ENCODE peak calls at places on chromosome 15, in four cellular contexts. O, Y, W and D are unnamed samples.

GRCh38 chr15:85316244-85316934 is 64.0 kb upstream of the AKAP13 start:
- DNase-seq in W (peak), Y (no peak), O (peak), D (peak)

GRCh38 chr15:68994149-68994548 is 20.3 kb upstream of the NOX5 start:
- DNase-seq in Y (no peak), W (no peak), O (no peak), D (no peak)

GRCh38 chr15:39939487-39940452 is 5.9 kb downstream of the EIF2AK4 start:
- DNase-seq in Y (no peak), W (no peak), O (no peak), D (no peak)

GRCh38 chr15:72382146-72382545 is 6.3 kb upstream of the HEXA start:
- DNase-seq in Y (no peak), O (peak), W (peak), D (peak)

GRCh38 chr15:57640935-57641682 is 49.4 kb downstream of the MYZAP start:
- DNase-seq in W (peak), Y (peak), O (peak), D (peak)

GRCh38 chr15:64521726-64522164 is 61.4 kb downstream of the ZNF609 start:
- DNase-seq in O (peak), W (peak), Y (no peak), D (peak)

GRCh38 chr15:63244976-63245645 is 32.3 kb upstream of the APH1B start:
- DNase-seq in O (no peak), Y (peak), W (no peak), D (no peak)

GRCh38 chr15:81097893-81098280 is 36.2 kb upstream of the CFAP161 start:
- DNase-seq in O (no peak), W (no peak), Y (no peak), D (no peak)

GRCh38 chr15:61479601-61480000 is 250.5 kb upstream of the RORA start:
- DNase-seq in Y (no peak), W (no peak), O (no peak), D (no peak)

GRCh38 chr15:45386420-45386819 is 8.1 kb upstream of the GATM start:
- DNase-seq in Y (no peak), O (peak), W (no peak), D (no peak)

GRCh38 chr15:90902656-90902995 is 476 bp upstream of the MAN2A2 start:
- DNase-seq in Y (no peak), W (no peak), O (no peak), D (no peak)

GRCh38 chr15:34976073-34976472 is 6.5 kb upstream of the AQR start:
- DNase-seq in Y (no peak), O (no peak), W (no peak), D (no peak)

GRCh38 chr15:56774356-56774755 is 41.0 kb upstream of the ZNF280D start:
- DNase-seq in W (no peak), O (no peak), Y (no peak), D (peak)

GRCh38 chr15:46892621-46893160 is 824.6 kb upstream of the SEMA6D start:
- DNase-seq in O (no peak), Y (no peak), W (no peak), D (no peak)

GRCh38 chr15:39804026-39804425 is 21.4 kb upstream of the FSIP1 start:
- DNase-seq in Y (no peak), O (peak), W (peak), D (peak)

GRCh38 chr15:60971719-60972118 is 257.4 kb downstream of the RORA start:
- DNase-seq in O (no peak), Y (no peak), W (no peak), D (no peak)

GRCh38 chr15:31296304-31297220 is 30.1 kb upstream of the KLF13 start:
- DNase-seq in W (peak), Y (peak), O (peak), D (no peak)

GRCh38 chr15:33608714-33609113 is 297.9 kb downstream of the RYR3 start:
- DNase-seq in Y (no peak), W (peak), O (peak), D (no peak)

GRCh38 chr15:83300826-83301225 is 16.4 kb upstream of the BNC1 start:
- DNase-seq in W (no peak), Y (no peak), O (no peak), D (no peak)

GRCh38 chr15:85725019-85725418 is 69.7 kb downstream of the KLHL25 start:
- DNase-seq in W (no peak), O (no peak), Y (no peak), D (no peak)

GRCh38 chr15:51757463-51757862 is 6.1 kb downstream of the TMOD2 start:
- DNase-seq in W (no peak), Y (no peak), O (no peak), D (no peak)

GRCh38 chr15:57751177-57751800 is 44.8 kb downstream of the POLR2M start:
- DNase-seq in O (peak), W (peak), Y (peak), D (peak)

GRCh38 chr15:25060472-25060803 is 105.7 kb downstream of the SNRPN start:
- DNase-seq in O (no peak), W (no peak), Y (no peak), D (no peak)

GRCh38 chr15:29698030-29698701 is 124.1 kb downstream of the TJP1 start:
- DNase-seq in O (peak), Y (peak), W (peak), D (no peak)

GRCh38 chr15:36856339-36856973 is 243.9 kb downstream of the MEIS2 start:
- DNase-seq in Y (no peak), O (no peak), W (no peak), D (no peak)

DNA sequence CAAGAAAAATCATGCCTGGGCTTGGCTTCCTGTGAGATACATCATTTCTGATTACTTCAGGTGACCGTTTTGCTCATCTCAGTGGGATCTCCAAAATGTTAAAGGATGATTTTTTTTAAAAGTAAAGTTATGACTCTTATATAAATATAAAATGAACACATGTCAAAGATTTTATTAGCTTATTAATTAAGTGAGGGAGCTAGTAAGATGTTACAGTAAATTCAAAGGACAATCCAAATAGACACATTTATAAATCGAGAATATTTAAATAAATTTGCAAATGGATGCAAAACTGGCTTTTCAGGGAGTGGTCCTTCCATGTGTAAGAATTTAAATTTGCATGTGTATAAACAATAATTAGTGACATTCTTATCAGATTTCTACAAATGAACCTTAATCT is 87.0 kb downstream of the IQCH start:
- DNase-seq in O (no peak), Y (no peak), W (no peak), D (no peak)
- TF ChIP-seq MYC in O (no peak), Y (no peak), W (no peak), D (no peak)

DNA sequence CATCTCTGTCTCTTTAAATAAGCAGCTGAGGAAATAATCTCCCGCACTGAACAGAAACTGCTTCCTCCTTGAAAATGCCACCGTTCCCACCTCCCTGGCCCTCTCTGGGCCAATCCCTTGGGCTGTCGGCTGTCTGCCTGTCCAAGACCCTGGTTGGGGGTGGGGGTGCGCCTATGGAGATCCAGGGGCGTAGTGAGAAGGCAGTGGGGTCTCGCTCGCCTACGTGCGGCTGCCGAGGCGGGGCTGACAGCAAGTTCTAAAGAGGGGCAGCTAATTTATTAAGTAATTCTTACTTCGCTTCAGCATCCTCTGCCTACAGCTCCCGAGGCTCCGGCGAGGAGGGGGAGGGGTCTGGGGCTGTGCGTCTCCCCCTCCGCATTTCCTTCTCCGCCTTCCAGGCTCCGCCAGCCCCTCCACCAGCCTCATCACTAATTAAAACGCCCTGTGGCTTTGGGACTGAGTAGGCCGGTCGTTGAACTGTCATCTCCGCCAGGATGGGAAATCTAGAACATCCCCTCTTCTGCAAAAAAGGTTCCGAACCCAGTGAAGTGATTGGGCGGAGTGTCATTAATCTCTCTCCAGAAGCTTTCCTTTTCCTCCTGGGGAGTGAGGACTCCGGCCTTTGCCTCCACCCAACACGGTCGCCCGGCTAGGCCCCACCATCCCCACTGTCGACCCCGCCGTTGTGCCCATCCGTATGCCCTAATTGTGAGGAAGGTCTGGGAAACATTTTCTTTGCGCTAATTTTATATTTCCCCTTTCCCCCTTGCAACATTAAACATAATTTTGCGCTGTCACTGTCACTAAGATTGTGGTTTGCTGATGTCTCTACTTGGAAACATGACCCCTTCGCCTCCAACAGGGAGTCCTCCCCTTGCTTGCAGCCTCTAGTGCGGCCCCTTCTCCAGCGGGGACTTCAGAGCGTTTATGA is 16.9 kb downstream of the NR2F2 start:
- DNase-seq in O (no peak), W (no peak), Y (peak), D (peak)
- H3K4me3 ChIP-seq in O (no peak), W (no peak), Y (peak), D (peak)

DNA sequence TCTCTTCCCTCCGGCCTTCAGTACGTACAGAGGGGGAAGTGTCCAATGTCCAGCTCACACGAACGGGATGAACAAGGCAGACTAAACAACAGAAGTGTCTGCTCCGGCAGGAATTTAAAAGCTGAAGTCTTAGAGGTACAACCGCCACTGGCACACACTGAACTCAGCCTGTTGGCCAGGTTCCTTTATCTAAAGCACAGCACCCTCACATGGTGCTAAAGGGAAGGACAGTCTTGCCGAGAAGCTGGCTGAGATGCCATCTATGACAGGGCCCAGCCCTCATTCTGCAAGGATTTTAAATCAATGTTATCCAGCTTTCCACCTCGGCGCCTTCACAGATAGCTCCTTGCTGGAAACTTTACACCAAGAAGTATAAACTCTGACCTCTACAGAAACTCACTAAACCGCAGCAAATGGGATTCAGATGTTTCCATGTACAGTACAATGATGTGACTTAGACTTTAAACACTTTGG is 2.8 kb downstream of the ADAMTS17 start:
- DNase-seq in Y (peak), O (peak), W (peak), D (peak)
- TF ChIP-seq MYC in Y (no peak), O (no peak), W (no peak), D (no peak)

GRCh38 chr15:92908369-92909057 is 8.4 kb downstream of the CHD2 start:
- DNase-seq in O (no peak), W (no peak), Y (no peak), D (peak)
- H3K4me3 ChIP-seq in O (peak), W (peak), Y (peak), D (no peak)